ENCODE peak calls at places on chromosome 14, in ten cellular contexts. O is activated T-helper 1 cell treated with anti-CD3 and anti-CD28 coated beads, Interleukin-12 subunit alpha, Interleukin-12 subunit beta, Interleukin-2, Interleukin-4 antibody, amounts not matched to agents 30 ng/mL and 10 ng/mL and 1 ng/mL, durations not matched to agents 14 hours and 24 hours and 36 hours; T is stromal cell of bone marrow; Q is Right ventricle myocardium superior; Y is tibial nerve; N is MCF 10A; X is COR-L47; P is endodermal cell; W is stimulated activated CD4-positive, alpha-beta T cell treated with anti-CD3 and anti-CD28 coated beads, Interleukin-1b, Interleukin-23, amount 100 ng/mL, for 4 hours; I is putamen. R is an unnamed sample.

GRCh38 chr14:102159841-102160240 is 20.1 kb downstream of the WDR20 start:
- DNase-seq in X (no peak), I (no peak), Q (no peak), N (no peak), P (no peak), T (no peak), O (no peak), Y (no peak), W (no peak), R (no peak)

GRCh38 chr14:75125617-75126016 is 1.2 kb downstream of the NEK9 start:
- DNase-seq in W (no peak), P (no peak), X (no peak), Q (no peak), Y (no peak), O (no peak), I (no peak), T (peak; percentile 25), N (peak; percentile 43), R (no peak)

GRCh38 chr14:27015046-27015445 is 417.2 kb upstream of the NOVA1 start:
- DNase-seq in N (no peak), I (no peak), X (no peak), P (no peak), T (no peak), Y (no peak), O (no peak), Q (no peak), W (no peak), R (no peak)

GRCh38 chr14:82070040-82070439 is 536.4 kb upstream of the SEL1L start:
- DNase-seq in N (no peak), W (no peak), T (no peak), Y (no peak), P (peak; percentile 48), I (no peak), X (no peak), Q (no peak), O (no peak), R (no peak)

GRCh38 chr14:60981626-60982455 is 796 bp downstream of the SLC38A6 start:
- DNase-seq in I (peak; percentile 37), P (no peak), W (no peak), X (no peak), N (peak; percentile 62), Q (no peak), O (no peak), T (peak; percentile 85), Y (peak; percentile 14), R (no peak)

GRCh38 chr14:56801920-56802319 is 8.4 kb downstream of the OTX2 start:
- DNase-seq in N (no peak), W (no peak), P (peak; percentile 52), Q (no peak), X (no peak), Y (no peak), I (no peak), O (no peak), T (no peak), R (no peak)

GRCh38 chr14:29410581-29410980 is 517.1 kb downstream of the PRKD1 start:
- DNase-seq in W (no peak), N (no peak), P (no peak), T (no peak), Q (no peak), O (no peak), I (no peak), X (no peak), Y (no peak), R (no peak)

GRCh38 chr14:95460647-95461478 is 55.6 kb downstream of the SYNE3 start:
- DNase-seq in Q (no peak), P (peak; percentile 83), W (no peak), X (peak; percentile 100), Y (no peak), N (peak; percentile 89), T (peak; percentile 31), I (peak; percentile 84), O (no peak), R (no peak)

GRCh38 chr14:20455355-20456300 is 602 bp downstream of the APEX1 start:
- DNase-seq in W (peak; percentile 34), I (no peak), P (no peak), Y (peak; percentile 48), X (peak; percentile 87), N (peak; percentile 84), Q (peak; percentile 58), O (no peak), T (peak; percentile 71), R (peak; percentile 74)

GRCh38 chr14:102799684-102800562 is 22.7 kb downstream of the TRAF3 start:
- DNase-seq in X (no peak), W (no peak), O (no peak), Q (no peak), T (peak; percentile 53), P (no peak), Y (no peak), I (no peak), N (no peak), R (no peak)

GRCh38 chr14:36521598-36522345 is 1.7 kb upstream of the NKX2-1 start:
- DNase-seq in T (no peak), I (no peak), O (no peak), Q (no peak), P (peak; percentile 84), X (no peak), W (no peak), Y (no peak), N (no peak), R (no peak)

GRCh38 chr14:94570440-94570839 is 9.2 kb downstream of the SERPINA4 start:
- DNase-seq in O (no peak), W (no peak), N (no peak), P (no peak), Q (no peak), Y (no peak), X (no peak), I (no peak), T (no peak), R (no peak)